ENCODE peak calls at places on chromosome 22, in five cellular contexts. Q is GDM1; G is cardiac fibroblast; P is NCI-H2029; X is activated CD8-positive, alpha-beta memory T cell treated with anti-CD3 and anti-CD28 coated beads for 1 hour. N is an unnamed sample.

GRCh38 chr22:39457546-39458442 is 982 bp downstream of the MGAT3 start:
- DNase-seq in Q (no peak), G (no peak), P (no peak), X (no peak), N (no peak)

GRCh38 chr22:38079804-38080203 is 4.2 kb downstream of the SLC16A8 start:
- DNase-seq in Q (no peak), G (no peak), P (no peak), X (no peak), N (no peak)

GRCh38 chr22:48485144-48486135 is 1342.2 kb downstream of the BRD1 start:
- DNase-seq in Q (no peak), G (no peak), P (peak; percentile 17), X (no peak), N (no peak)

GRCh38 chr22:36481393-36482168 is at the start of gene TXN2:
- DNase-seq in Q (peak; percentile 93), G (peak; percentile 97), P (peak; percentile 94), X (peak; percentile 84), N (peak; percentile 96)

GRCh38 chr22:27639180-27640086 is 162.1 kb downstream of the MN1 start:
- DNase-seq in Q (no peak), G (no peak), P (no peak), X (no peak), N (no peak)

GRCh38 chr22:19723165-19723989 is at the start of gene GP1BB:
- DNase-seq in Q (no peak), G (no peak), P (no peak), X (no peak), N (peak; percentile 36)

GRCh38 chr22:33380789-33381530 is 322.8 kb upstream of the SYN3 start:
- DNase-seq in Q (no peak), G (peak; percentile 90), P (no peak), X (no peak), N (no peak)

GRCh38 chr22:41672780-41673509 is 15.7 kb downstream of the SNU13 start:
- DNase-seq in Q (no peak), G (no peak), P (no peak), X (no peak), N (no peak)

GRCh38 chr22:42792453-42792908 is 64.6 kb downstream of the ARFGAP3 start:
- DNase-seq in Q (no peak), G (no peak), P (no peak), X (no peak), N (no peak)

GRCh38 chr22:46303347-46303965 is 6.8 kb downstream of the GTSE1 start:
- DNase-seq in Q (no peak), G (peak; percentile 49), P (no peak), X (no peak), N (no peak)

GRCh38 chr22:44031111-44031963 is 7.2 kb downstream of the PARVB start:
- DNase-seq in Q (no peak), G (peak; percentile 55), P (no peak), X (no peak), N (peak; percentile 11)

GRCh38 chr22:21020802-21021429 is 6.0 kb downstream of the P2RX6 start:
- DNase-seq in Q (no peak), G (peak; percentile 15), P (no peak), X (no peak), N (peak; percentile 35)

GRCh38 chr22:26322179-26322905 is 106.7 kb upstream of the ASPHD2 start:
- DNase-seq in Q (no peak), G (peak; percentile 72), P (no peak), X (no peak), N (no peak)

GRCh38 chr22:25488244-25489020 is 76.0 kb upstream of the GRK3 start:
- DNase-seq in Q (no peak), G (peak; percentile 72), P (peak; percentile 67), X (no peak), N (peak; percentile 85)

GRCh38 chr22:20777420-20778177 is 3.7 kb downstream of the SERPIND1 start:
- DNase-seq in Q (no peak), G (peak; percentile 75), P (peak; percentile 94), X (no peak), N (no peak)

GRCh38 chr22:45302047-45302446 is 7.7 kb upstream of the FAM118A start:
- DNase-seq in Q (no peak), G (peak; percentile 75), P (peak; percentile 59), X (no peak), N (no peak)

GRCh38 chr22:38238519-38239051 is 34.2 kb downstream of the TMEM184B start:
- DNase-seq in Q (no peak), G (peak; percentile 78), P (no peak), X (no peak), N (no peak)

GRCh38 chr22:43945632-43946390 is 9.4 kb upstream of the SAMM50 start:
- DNase-seq in Q (peak; percentile 71), G (peak; percentile 70), P (peak; percentile 26), X (no peak), N (peak; percentile 78)

GRCh38 chr22:47333625-47334024 is 571.2 kb downstream of the TBC1D22A start:
- DNase-seq in Q (no peak), G (peak; percentile 33), P (peak; percentile 92), X (no peak), N (no peak)

GRCh38 chr22:45750626-45751025 is 79.0 kb downstream of the ATXN10 start:
- DNase-seq in Q (no peak), G (no peak), P (no peak), X (no peak), N (no peak)

GRCh38 chr22:39475902-39476301 is 19.1 kb downstream of the MGAT3 start:
- DNase-seq in Q (no peak), G (no peak), P (no peak), X (no peak), N (no peak)

GRCh38 chr22:41826001-41826400 is 6.9 kb upstream of the SREBF2 start:
- DNase-seq in Q (no peak), G (no peak), P (no peak), X (no peak), N (no peak)

GRCh38 chr22:43220625-43221380 is 33.9 kb upstream of the TTLL12 start:
- DNase-seq in Q (no peak), G (no peak), P (no peak), X (no peak), N (no peak)

GRCh38 chr22:49769691-49770315 is 57.9 kb downstream of the BRD1 start:
- DNase-seq in Q (no peak), G (no peak), P (no peak), X (no peak), N (no peak)

GRCh38 chr22:32574397-32574796 is 99.8 kb downstream of the FBXO7 start:
- DNase-seq in Q (no peak), G (no peak), P (no peak), X (no peak), N (peak; percentile 16)

GRCh38 chr22:43867839-43868652 is 5.7 kb upstream of the SULT4A1 start:
- DNase-seq in Q (no peak), G (peak; percentile 56), P (no peak), X (no peak), N (peak; percentile 21)

GRCh38 chr22:37209140-37209845 is 3.0 kb downstream of the SSTR3 start:
- DNase-seq in Q (no peak), G (no peak), P (no peak), X (no peak), N (no peak)

GRCh38 chr22:25845985-25846745 is 104.2 kb downstream of the MYO18B start:
- DNase-seq in Q (no peak), G (peak; percentile 2), P (no peak), X (no peak), N (peak; percentile 5)

GRCh38 chr22:46460835-46461234 is 76.6 kb downstream of the CELSR1 start:
- DNase-seq in Q (no peak), G (no peak), P (no peak), X (no peak), N (no peak)

GRCh38 chr22:18954333-18954732 is 18.2 kb upstream of the PRODH start:
- DNase-seq in Q (peak; percentile 46), G (peak; percentile 54), P (no peak), X (no peak), N (peak; percentile 72)

GRCh38 chr22:19524170-19525115 is at the start of gene CLDN5:
- DNase-seq in Q (no peak), G (peak; percentile 25), P (no peak), X (no peak), N (no peak)

GRCh38 chr22:29716814-29717213 is 3.0 kb upstream of the CABP7 start:
- DNase-seq in Q (peak; percentile 19), G (peak; percentile 78), P (no peak), X (no peak), N (peak; percentile 36)

GRCh38 chr22:20154602-20155183 is 3.8 kb upstream of the CCDC188 start:
- DNase-seq in Q (no peak), G (no peak), P (no peak), X (no peak), N (no peak)

N was measured in activated naive CD8-positive, alpha-beta T cell treated with anti-CD3 and anti-CD28 coated beads, Interleukin-2, amount 50 U/mL, for 24 hours.